ENCODE peak calls at places on chromosomes 16 and 17, in five cellular contexts. G is AG10803, Z is cardiac fibroblast, R is WTC11, P is transverse colon. E is an unnamed sample.
A peak's percentile ranks its signal among the peaks of the same experiment; 100 is the strongest.

GRCh38 chr16:20285993-20286499 is 41.3 kb downstream of the GP2 start:
- DNase-seq in P (no peak), R (no peak), Z (no peak), G (no peak), E (no peak)

GRCh38 chr17:10357768-10358167 is 15.0 kb downstream of the MYH13 start:
- DNase-seq in Z (no peak), P (no peak), G (no peak), R (peak; percentile 72), E (peak; percentile 32)

GRCh38 chr17:81309140-81309858 is 14.2 kb upstream of the SLC38A10 start:
- DNase-seq in G (peak; percentile 73), Z (peak; percentile 73), R (peak; percentile 64), P (peak; percentile 96), E (peak; percentile 47)

GRCh38 chr17:71084219-71084618 is 914.9 kb downstream of the KCNJ2 start:
- DNase-seq in R (peak; percentile 72), P (peak; percentile 46), G (peak; percentile 16), Z (peak; percentile 74), E (peak; percentile 70)

GRCh38 chr17:47742319-47743181 is 9.5 kb downstream of the TBX21 start:
- DNase-seq in Z (no peak), G (no peak), R (peak; percentile 76), P (no peak), E (peak; percentile 76)

GRCh38 chr17:41592601-41593305 is 6.1 kb upstream of the KRT14 start:
- DNase-seq in G (no peak), Z (no peak), R (no peak), P (no peak), E (no peak)

GRCh38 chr17:55814377-55814776 is 63.5 kb downstream of the PCTP start:
- DNase-seq in Z (no peak), G (no peak), P (no peak), R (no peak), E (no peak)

GRCh38 chr17:81517339-81518112 is 4.9 kb upstream of the ACTG1 start:
- DNase-seq in G (no peak), R (no peak), P (peak; percentile 67), Z (peak; percentile 36), E (no peak)

GRCh38 chr17:42904110-42904469 is 3.5 kb downstream of the G6PC1 start:
- DNase-seq in P (no peak), G (no peak), R (no peak), Z (no peak), E (no peak)

GRCh38 chr17:81043725-81044427 is 8.9 kb downstream of the BAIAP2 start:
- DNase-seq in R (peak; percentile 42), P (no peak), Z (no peak), G (peak; percentile 23), E (no peak)

GRCh38 chr17:17354560-17355357 is 51.6 kb downstream of the NT5M start:
- DNase-seq in P (peak; percentile 68), G (peak; percentile 56), R (peak; percentile 87), Z (peak; percentile 79), E (peak; percentile 79)

GRCh38 chr16:57801098-57801855 is 1.0 kb downstream of the KIFC3 start:
- DNase-seq in P (no peak), G (peak; percentile 74), R (no peak), Z (peak; percentile 82), E (no peak)

GRCh38 chr16:8846401-8846932 is 22.3 kb downstream of the CARHSP1 start:
- DNase-seq in Z (no peak), R (no peak), G (no peak), P (no peak), E (no peak)

GRCh38 chr17:79661292-79662041 is 50.6 kb upstream of the RBFOX3 start:
- DNase-seq in P (no peak), R (no peak), Z (no peak), G (no peak), E (no peak)

GRCh38 chr17:27239046-27239445 is 54.9 kb upstream of the WSB1 start:
- DNase-seq in Z (no peak), G (no peak), P (no peak), R (no peak), E (no peak)

GRCh38 chr17:32944248-32945020 is 16.5 kb downstream of the TMEM98 start:
- DNase-seq in R (no peak), G (no peak), P (no peak), Z (no peak), E (no peak)

GRCh38 chr16:58377932-58378331 is 14.3 kb upstream of the GINS3 start:
- DNase-seq in Z (peak; percentile 48), P (no peak), R (no peak), G (peak; percentile 10), E (no peak)

GRCh38 chr17:41773190-41773588 is 13.3 kb downstream of the JUP start:
- DNase-seq in P (peak; percentile 93), Z (peak; percentile 91), G (peak; percentile 59), R (peak; percentile 41), E (no peak)

GRCh38 chr16:2779978-2780898 is 3.2 kb upstream of the ELOB start:
- DNase-seq in P (peak; percentile 6), G (no peak), R (peak; percentile 10), Z (no peak), E (no peak)

GRCh38 chr16:4338125-4338582 is 13.0 kb downstream of the PAM16 start:
- DNase-seq in G (no peak), Z (no peak), P (no peak), R (no peak), E (no peak)

DNA sequence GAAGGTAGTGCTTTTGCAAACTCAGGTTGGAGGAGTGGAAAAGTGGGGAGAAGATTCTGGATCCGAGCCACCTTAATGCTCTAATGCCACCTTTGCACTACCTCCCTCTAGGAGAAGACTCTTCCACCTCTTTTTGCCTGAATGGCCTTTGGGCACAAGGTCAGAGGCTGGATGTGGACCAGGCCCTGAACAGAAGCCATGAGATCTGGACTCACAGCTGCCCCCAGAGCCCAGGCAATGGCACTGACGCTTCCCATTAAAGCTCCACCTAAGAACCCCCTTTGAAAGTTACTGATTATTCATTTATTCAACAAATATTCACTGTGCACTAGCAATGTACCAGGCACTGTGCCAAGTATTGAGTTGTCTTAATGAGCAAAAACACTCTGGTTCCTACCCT is 3.2 kb downstream of the SHBG start:
- DNase-seq in Z (no peak), R (peak; percentile 31), G (no peak), P (no peak), E (no peak)
- TF ChIP-seq CTCF in Z (no peak), R (no peak), G (no peak), P (no peak), E (no peak)

GRCh38 chr17:38825762-38826247 is 684 bp upstream of the CWC25 start:
- DNase-seq in P (no peak), G (no peak), R (no peak), Z (no peak), E (no peak)

DNA sequence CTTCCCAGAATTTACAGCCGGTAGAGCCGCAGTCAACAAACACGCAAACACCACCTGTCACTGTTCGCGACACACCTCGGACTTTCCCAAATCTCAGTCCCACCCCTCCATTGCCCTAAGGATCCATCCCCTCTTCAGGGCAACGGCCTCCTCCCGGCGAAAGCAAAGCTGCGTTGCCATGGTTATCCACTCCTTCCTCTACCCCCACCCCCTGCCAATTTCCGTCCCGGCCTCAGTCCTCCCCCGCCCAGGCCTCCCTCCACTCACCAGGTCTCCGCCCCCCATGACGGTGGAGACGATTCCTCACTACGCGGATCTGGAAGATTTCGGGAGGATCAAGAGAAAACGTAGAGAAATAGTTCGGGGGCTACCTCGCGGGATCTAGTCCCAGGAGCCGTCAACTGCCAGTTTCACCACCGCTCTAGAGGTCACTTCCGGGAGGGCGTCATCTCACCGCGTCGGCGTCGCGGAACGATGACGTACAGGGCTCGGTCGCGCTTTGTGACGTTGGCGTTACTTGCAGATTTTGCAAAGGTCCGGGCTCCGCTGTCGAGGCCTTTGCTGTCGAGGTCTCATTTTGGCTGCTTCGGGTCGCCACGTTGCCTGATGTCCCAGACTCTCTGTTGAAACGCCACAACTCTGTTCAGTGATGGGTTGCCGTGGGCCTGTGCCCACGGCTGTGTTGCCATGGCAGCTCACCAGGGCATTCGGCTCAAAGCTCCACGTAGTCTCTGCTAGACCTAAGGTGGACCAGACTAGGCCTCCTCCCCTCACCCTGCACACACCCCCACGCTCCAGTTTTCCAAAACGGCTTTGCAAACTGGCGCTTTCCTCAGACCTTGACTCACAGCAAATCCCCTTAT is at the start of gene CWC25:
- DNase-seq in G (peak; percentile 97), P (peak; percentile 97), Z (peak; percentile 98), R (peak; percentile 97), E (peak; percentile 97)
- TF ChIP-seq CTCF in G (no peak), P (peak; percentile 14), Z (no peak), R (no peak), E (no peak)

GRCh38 chr16:49061315-49061714 is 220.3 kb downstream of the CBLN1 start:
- DNase-seq in G (no peak), P (no peak), Z (no peak), R (no peak), E (no peak)

GRCh38 chr16:49057391-49057790 is 224.2 kb downstream of the CBLN1 start:
- DNase-seq in Z (no peak), R (no peak), P (no peak), G (no peak), E (no peak)

GRCh38 chr16:49056546-49056945 is 225.1 kb downstream of the CBLN1 start:
- DNase-seq in Z (no peak), G (no peak), R (no peak), P (no peak), E (no peak)

GRCh38 chr16:49055824-49056545 is 225.7 kb downstream of the CBLN1 start:
- DNase-seq in Z (no peak), P (no peak), R (peak; percentile 20), G (no peak), E (no peak)

DNA sequence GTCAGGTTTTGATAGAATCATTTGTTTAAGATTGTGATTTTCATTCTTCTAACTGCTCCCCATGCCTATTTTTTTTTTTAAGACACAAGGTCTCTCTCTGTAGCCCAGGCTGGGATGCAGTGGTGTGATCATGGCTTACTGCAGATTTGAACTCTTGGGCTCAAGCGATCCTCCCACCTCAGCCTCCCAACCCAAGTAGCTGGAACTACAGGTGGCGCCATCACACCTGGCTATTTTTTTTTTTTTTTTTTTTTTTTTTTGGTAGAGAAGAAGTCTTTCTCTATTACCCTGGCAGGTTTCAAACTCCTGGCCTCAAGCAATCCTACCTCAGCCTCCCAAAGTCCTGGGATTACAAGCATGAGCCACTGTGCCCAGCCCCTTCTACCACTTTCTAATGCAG is 223.3 kb downstream of the CBLN1 start:
- DNase-seq in P (no peak), R (no peak), G (no peak), Z (no peak), E (no peak)
- TF ChIP-seq CTCF in P (no peak), R (no peak), G (no peak), Z (no peak), E (no peak)

GRCh38 chr16:52696126-52696525 is 149.2 kb upstream of the TOX3 start:
- DNase-seq in P (no peak), R (no peak), Z (no peak), G (no peak), E (no peak)

GRCh38 chr16:52690468-52690867 is 143.5 kb upstream of the TOX3 start:
- DNase-seq in R (no peak), Z (no peak), P (no peak), G (no peak), E (no peak)
- TF ChIP-seq CTCF in R (no peak), Z (no peak), P (no peak), G (no peak), E (no peak)

GRCh38 chr17:76702941-76703637 is 7.7 kb downstream of the MXRA7 start:
- DNase-seq in Z (no peak), G (no peak), R (no peak), P (no peak), E (no peak)
- TF ChIP-seq CTCF in Z (no peak), G (no peak), R (no peak), P (no peak), E (no peak)

GRCh38 chr17:67200727-67201301 is 44.2 kb downstream of the HELZ start:
- DNase-seq in R (no peak), G (no peak), Z (peak; percentile 29), P (no peak), E (no peak)
- TF ChIP-seq CTCF in R (peak; percentile 64), G (peak; percentile 57), Z (peak; percentile 62), P (no peak), E (peak; percentile 70)

E was measured in endothelial cell.